ENCODE peak calls at places on chromosomes 3 and 15, in nine cellular contexts. N is GM23248, A is PC-3, V is MM.1S, Z is SK-N-SH, E is hepatocyte, I is HCT116, W is GM23338, M is OCI-LY7. P is an unnamed sample.
A peak's percentile ranks its signal among the peaks of the same experiment; 100 is the strongest.

GRCh38 chr3:90010341-90010740 is 902.9 kb downstream of the EPHA3 start:
- DNase-seq in N (peak; percentile 57), I (no peak), E (no peak), M (no peak), Z (no peak), W (peak; percentile 55), V (no peak), A (peak; percentile 49), P (peak; percentile 26)

GRCh38 chr15:64808785-64809453 is 16.5 kb downstream of the PIF1 start:
- DNase-seq in W (peak; percentile 91), N (no peak), E (no peak), Z (peak; percentile 7), I (no peak), A (no peak), M (no peak), V (no peak), P (peak; percentile 57)

GRCh38 chr15:70376929-70377691 is 279.4 kb upstream of the TLE3 start:
- DNase-seq in Z (peak; percentile 76), A (no peak), W (peak; percentile 61), E (peak; percentile 51), N (peak; percentile 85), M (no peak), I (no peak), V (no peak), P (peak; percentile 42)

GRCh38 chr3:99570061-99570460 is 68.3 kb upstream of the COL8A1 start:
- DNase-seq in M (no peak), A (no peak), W (no peak), V (no peak), Z (no peak), E (no peak), I (no peak), N (no peak), P (no peak)

GRCh38 chr3:39378092-39378491 is 5.1 kb upstream of the SLC25A38 start:
- DNase-seq in N (peak; percentile 43), I (peak; percentile 45), Z (peak; percentile 55), M (peak; percentile 77), E (peak; percentile 79), A (peak; percentile 78), V (peak; percentile 77), W (peak; percentile 92), P (peak; percentile 70)

GRCh38 chr15:38531509-38531908 is 33.1 kb downstream of the RASGRP1 start:
- DNase-seq in E (no peak), M (no peak), Z (no peak), N (peak; percentile 87), A (peak; percentile 60), I (no peak), W (no peak), V (no peak), P (no peak)

GRCh38 chr3:99866167-99866810 is 48.6 kb downstream of the CMSS1 start:
- DNase-seq in Z (no peak), V (no peak), M (no peak), N (peak; percentile 86), E (no peak), W (no peak), I (no peak), A (peak; percentile 43), P (no peak)

GRCh38 chr15:47300035-47300434 is 417.3 kb upstream of the SEMA6D start:
- DNase-seq in I (no peak), N (no peak), W (no peak), V (no peak), Z (no peak), M (no peak), E (peak; percentile 26), A (no peak), P (peak; percentile 38)

GRCh38 chr3:133937061-133937686 is 41.5 kb upstream of the RAB6B start:
- DNase-seq in E (no peak), A (no peak), V (no peak), Z (no peak), W (no peak), N (no peak), M (no peak), I (no peak), P (no peak)

GRCh38 chr3:62201438-62202035 is 171.8 kb downstream of the FEZF2 start:
- DNase-seq in N (peak; percentile 57), V (peak; percentile 21), I (peak; percentile 16), M (peak; percentile 23), Z (peak; percentile 65), A (peak; percentile 56), E (peak; percentile 38), W (peak; percentile 76), P (peak; percentile 49)

GRCh38 chr15:41989573-41990242 is 17.4 kb upstream of the EHD4 start:
- DNase-seq in W (peak; percentile 87), Z (peak; percentile 92), A (peak; percentile 91), N (peak; percentile 79), M (peak; percentile 77), V (peak; percentile 64), I (peak; percentile 55), E (peak; percentile 88), P (peak; percentile 88)

GRCh38 chr3:167406876-167407492 is 26.9 kb upstream of the ZBBX start:
- DNase-seq in N (peak; percentile 84), A (peak; percentile 75), Z (peak; percentile 8), W (peak; percentile 87), I (peak; percentile 58), V (peak; percentile 47), E (peak; percentile 80), M (peak; percentile 41), P (peak; percentile 81)

GRCh38 chr3:97957617-97958311 is 14.5 kb downstream of the RIOX2 start:
- DNase-seq in N (no peak), V (no peak), M (no peak), I (no peak), A (peak; percentile 36), E (no peak), Z (no peak), W (no peak), P (no peak)
- TF ChIP-seq EZH2phosphoT487 in N (no peak), V (no peak), M (no peak), I (no peak), A (no peak), E (no peak), Z (no peak), W (no peak), P (no peak)

GRCh38 chr15:74788042-74788715 is 6.3 kb downstream of the CSK start:
- DNase-seq in W (no peak), N (no peak), Z (no peak), I (no peak), E (no peak), V (no peak), A (no peak), M (peak; percentile 54), P (no peak)

GRCh38 chr15:74789741-74790079 is 7.8 kb downstream of the CSK start:
- DNase-seq in N (no peak), I (no peak), E (no peak), M (no peak), A (no peak), V (no peak), W (no peak), Z (no peak), P (no peak)

GRCh38 chr15:74790080-74790916 is 8.4 kb downstream of the CSK start:
- DNase-seq in W (no peak), E (peak; percentile 49), Z (peak; percentile 87), I (no peak), N (peak; percentile 78), A (no peak), V (peak; percentile 38), M (peak; percentile 75), P (no peak)

GRCh38 chr15:74788716-74789151 is 6.9 kb downstream of the CSK start:
- DNase-seq in W (peak; percentile 60), I (no peak), N (no peak), V (peak; percentile 81), Z (no peak), M (peak; percentile 87), E (no peak), A (no peak), P (peak; percentile 21)

GRCh38 chr15:74789171-74789627 is 7.3 kb downstream of the CSK start:
- DNase-seq in W (no peak), V (peak; percentile 89), A (peak; percentile 41), Z (no peak), N (no peak), I (no peak), M (peak; percentile 72), E (peak; percentile 47), P (no peak)
- TF ChIP-seq EZH2phosphoT487 in W (no peak), V (no peak), A (no peak), Z (no peak), N (no peak), I (no peak), M (no peak), E (no peak), P (no peak)

GRCh38 chr3:183447206-183448001 is 19.0 kb upstream of the MCF2L2 start:
- DNase-seq in I (peak; percentile 91), E (peak; percentile 94), W (peak; percentile 98), M (peak; percentile 71), Z (peak; percentile 93), N (peak; percentile 83), A (peak; percentile 90), V (peak; percentile 97), P (peak; percentile 96)

GRCh38 chr3:183449791-183450190 is 21.4 kb upstream of the MCF2L2 start:
- DNase-seq in M (no peak), A (no peak), E (no peak), V (no peak), N (no peak), I (no peak), W (no peak), Z (no peak), P (no peak)

GRCh38 chr3:183446838-183447205 is 18.4 kb upstream of the MCF2L2 start:
- DNase-seq in M (no peak), A (no peak), I (no peak), E (no peak), Z (no peak), V (no peak), N (no peak), W (no peak), P (no peak)

GRCh38 chr3:183448369-183449128 is 20.1 kb upstream of the MCF2L2 start:
- DNase-seq in V (no peak), N (no peak), M (no peak), Z (no peak), E (no peak), A (no peak), I (no peak), W (no peak), P (no peak)

GRCh38 chr3:183449391-183449790 is 21.0 kb upstream of the MCF2L2 start:
- DNase-seq in M (peak; percentile 16), V (no peak), A (no peak), N (peak; percentile 36), I (no peak), E (peak; percentile 43), Z (peak; percentile 28), W (peak; percentile 48), P (peak; percentile 66)
- TF ChIP-seq EZH2phosphoT487 in M (no peak), V (no peak), A (no peak), N (no peak), I (no peak), E (no peak), Z (no peak), W (no peak), P (no peak)

DNA sequence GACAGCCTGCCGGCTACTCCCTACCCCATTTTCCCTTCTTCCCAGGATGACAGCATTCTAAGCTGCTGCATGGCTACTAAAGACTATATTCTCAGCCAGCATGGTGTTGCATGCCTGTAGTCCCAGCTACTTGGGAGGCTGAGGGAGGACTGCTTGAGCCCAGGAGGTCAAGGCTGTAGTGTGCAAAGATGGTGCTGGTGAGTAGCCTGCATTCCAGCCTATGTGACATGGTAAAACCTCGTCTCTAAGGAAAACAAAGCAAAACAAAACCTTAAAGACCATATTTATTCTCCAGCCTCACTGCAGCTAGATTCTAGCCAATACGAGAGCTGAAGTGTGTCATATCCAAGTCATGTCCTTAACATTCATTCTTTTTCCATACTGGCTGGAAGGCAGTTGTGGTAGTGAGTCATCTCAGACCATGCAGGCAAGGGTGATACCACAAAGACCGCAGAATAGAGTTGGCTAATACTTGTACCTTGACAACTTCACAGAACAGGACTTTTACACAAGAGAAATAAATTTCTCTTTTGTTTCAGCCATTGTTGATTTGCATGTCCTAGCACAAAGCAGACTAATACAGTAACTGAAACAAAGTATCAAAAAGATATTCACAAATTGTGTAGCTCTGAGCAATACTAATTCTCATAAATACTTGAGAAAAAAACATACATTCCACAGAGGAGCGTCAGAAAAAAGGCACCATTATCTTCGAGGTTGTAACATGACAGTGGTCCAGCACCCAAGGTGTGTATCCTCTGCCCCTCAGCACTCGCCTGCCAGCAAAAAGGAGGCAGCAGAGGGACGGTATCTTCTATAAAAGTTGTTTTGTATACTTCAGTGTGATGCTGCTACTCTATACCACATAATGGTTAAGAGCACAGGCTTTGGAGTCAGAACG is 14.8 kb downstream of the PBRM1 start:
- DNase-seq in Z (no peak), I (peak; percentile 96), M (no peak), E (peak; percentile 52), N (peak; percentile 98), W (no peak), V (no peak), A (peak; percentile 99), P (no peak)
- TF ChIP-seq EZH2phosphoT487 in Z (no peak), I (no peak), M (no peak), E (no peak), N (peak; percentile 55), W (no peak), V (no peak), A (no peak), P (no peak)